ENCODE peak calls at places on chromosomes 13 and 19, in six cellular contexts. C is progenitor cell of endocrine pancreas; K is endothelial cell; X is stomach; J is cardiac muscle cell; F is CD8-positive, alpha-beta T cell. B is an unnamed sample.

GRCh38 chr13:69928262-69928661 is 179.4 kb upstream of the ATXN8OS start:
- DNase-seq in C (no peak), F (no peak), X (no peak), J (no peak), K (no peak), B (no peak)

GRCh38 chr13:73477441-73477840 is 418.6 kb downstream of the KLF5 start:
- DNase-seq in J (no peak), X (no peak), K (no peak), F (no peak), C (no peak), B (no peak)

GRCh38 chr19:43575955-43576451 is 402 bp downstream of the PINLYP start:
- DNase-seq in C (no peak), J (no peak), F (no peak), X (no peak), K (no peak), B (no peak)

GRCh38 chr19:41910240-41910991 is 17.8 kb downstream of the ERFL start:
- DNase-seq in J (no peak), K (no peak), F (no peak), C (no peak), X (no peak), B (no peak)

GRCh38 chr19:3398114-3398899 is 31.9 kb downstream of the NFIC start:
- DNase-seq in J (peak; percentile 58), X (peak; percentile 83), F (no peak), K (no peak), C (no peak), B (peak; percentile 21)

GRCh38 chr13:71587778-71588177 is 279.2 kb downstream of the DACH1 start:
- DNase-seq in K (no peak), F (no peak), J (no peak), C (no peak), X (no peak), B (no peak)

GRCh38 chr19:6519289-6519688 is 11.5 kb upstream of the TNFSF9 start:
- DNase-seq in K (no peak), X (no peak), C (no peak), F (no peak), J (no peak), B (no peak)

GRCh38 chr19:58570770-58571574 is 2.2 kb downstream of the MZF1 start:
- DNase-seq in F (peak; percentile 10), J (no peak), X (no peak), C (no peak), K (no peak), B (no peak)

GRCh38 chr19:28497137-28497536 is 715.8 kb downstream of the UQCRFS1 start:
- DNase-seq in J (no peak), K (no peak), C (no peak), F (no peak), X (no peak), B (no peak)

GRCh38 chr19:30450101-30450500 is 77.9 kb downstream of the ZNF536 start:
- DNase-seq in X (no peak), C (no peak), J (peak; percentile 2), K (peak; percentile 69), F (no peak), B (peak; percentile 23)

GRCh38 chr19:55352040-55352439 is 2.5 kb downstream of the COX6B2 start:
- DNase-seq in K (no peak), J (no peak), C (no peak), F (peak; percentile 37), X (no peak), B (no peak)

GRCh38 chr13:101452519-101453485 is at the start of gene ITGBL1:
- DNase-seq in X (no peak), F (no peak), C (no peak), J (no peak), K (no peak), B (no peak)

GRCh38 chr19:58558623-58559274 is 338 bp upstream of the UBE2M start:
- DNase-seq in F (peak; percentile 100), X (peak; percentile 99), C (peak; percentile 99), J (peak; percentile 99), K (peak; percentile 100), B (peak; percentile 100)

GRCh38 chr13:113448885-113449692 is 4.2 kb downstream of the ADPRHL1 start:
- DNase-seq in X (peak; percentile 86), F (peak; percentile 70), J (no peak), K (no peak), C (no peak), B (no peak)

GRCh38 chr13:32538234-32538620 is 368 bp downstream of the N4BP2L2 start:
- DNase-seq in K (peak; percentile 19), C (peak; percentile 27), F (no peak), X (peak; percentile 63), J (peak; percentile 65), B (peak; percentile 33)

GRCh38 chr13:111093634-111094033 is 21.5 kb upstream of the ARHGEF7 start:
- DNase-seq in X (no peak), F (no peak), C (no peak), J (no peak), K (no peak), B (no peak)

GRCh38 chr13:31051999-31052398 is 109.7 kb downstream of the HSPH1 start:
- DNase-seq in F (no peak), X (no peak), C (no peak), J (no peak), K (peak; percentile 19), B (no peak)

GRCh38 chr13:31049083-31049482 is 112.6 kb downstream of the HSPH1 start:
- DNase-seq in J (no peak), F (no peak), C (no peak), X (no peak), K (no peak), B (no peak)

GRCh38 chr13:31049833-31050232 is 111.9 kb downstream of the HSPH1 start:
- DNase-seq in K (no peak), X (no peak), J (no peak), C (no peak), F (no peak), B (no peak)

GRCh38 chr13:31052478-31052877 is 109.2 kb downstream of the HSPH1 start:
- DNase-seq in J (no peak), X (no peak), F (no peak), C (no peak), K (no peak), B (no peak)

GRCh38 chr13:31050486-31051400 is 111.0 kb downstream of the HSPH1 start:
- DNase-seq in F (no peak), J (no peak), X (no peak), K (no peak), C (no peak), B (no peak)
- TF ChIP-seq CTCF in F (no peak), J (peak; percentile 36), X (no peak), K (no peak), C (peak; percentile 34), B (peak; percentile 22)

DNA sequence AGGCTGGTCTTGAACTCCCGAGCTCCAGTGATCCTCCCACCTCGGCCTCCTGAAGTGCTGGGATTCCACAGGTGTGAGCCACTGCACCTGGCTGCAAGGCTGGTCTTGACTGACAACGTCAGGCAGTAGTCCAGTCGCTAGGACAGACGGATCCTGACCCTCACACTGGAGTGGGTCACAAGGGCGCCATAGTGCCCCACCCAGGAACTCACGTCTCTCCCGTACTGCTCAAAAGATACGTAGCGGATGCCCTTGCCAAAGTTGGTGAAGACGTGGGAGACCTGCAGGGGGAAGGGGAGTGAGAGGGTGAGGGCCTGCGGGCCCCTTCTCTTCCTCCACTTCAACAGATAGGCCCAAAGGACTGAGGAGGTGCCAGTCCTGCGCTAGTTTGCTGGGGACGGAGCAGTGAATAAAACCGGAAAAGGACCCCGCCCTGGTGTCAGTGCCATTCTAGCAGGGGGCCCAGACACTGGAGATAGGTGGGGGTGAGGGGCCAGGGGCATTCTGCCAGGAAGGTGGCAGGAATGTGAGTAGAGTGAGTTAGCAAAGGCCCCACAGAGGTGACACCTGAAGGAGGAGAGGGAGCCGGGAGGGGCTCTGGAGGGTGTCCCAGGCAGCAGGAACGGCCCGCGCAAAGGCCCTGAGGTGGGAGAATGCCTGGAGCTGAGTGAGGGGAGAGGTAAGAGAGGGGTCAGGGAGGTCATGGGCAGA is 11.9 kb downstream of the MRPS12 start:
- DNase-seq in X (no peak), J (no peak), C (no peak), F (no peak), K (no peak), B (no peak)
- TF ChIP-seq CTCF in X (no peak), J (no peak), C (no peak), F (no peak), K (no peak), B (no peak)

DNA sequence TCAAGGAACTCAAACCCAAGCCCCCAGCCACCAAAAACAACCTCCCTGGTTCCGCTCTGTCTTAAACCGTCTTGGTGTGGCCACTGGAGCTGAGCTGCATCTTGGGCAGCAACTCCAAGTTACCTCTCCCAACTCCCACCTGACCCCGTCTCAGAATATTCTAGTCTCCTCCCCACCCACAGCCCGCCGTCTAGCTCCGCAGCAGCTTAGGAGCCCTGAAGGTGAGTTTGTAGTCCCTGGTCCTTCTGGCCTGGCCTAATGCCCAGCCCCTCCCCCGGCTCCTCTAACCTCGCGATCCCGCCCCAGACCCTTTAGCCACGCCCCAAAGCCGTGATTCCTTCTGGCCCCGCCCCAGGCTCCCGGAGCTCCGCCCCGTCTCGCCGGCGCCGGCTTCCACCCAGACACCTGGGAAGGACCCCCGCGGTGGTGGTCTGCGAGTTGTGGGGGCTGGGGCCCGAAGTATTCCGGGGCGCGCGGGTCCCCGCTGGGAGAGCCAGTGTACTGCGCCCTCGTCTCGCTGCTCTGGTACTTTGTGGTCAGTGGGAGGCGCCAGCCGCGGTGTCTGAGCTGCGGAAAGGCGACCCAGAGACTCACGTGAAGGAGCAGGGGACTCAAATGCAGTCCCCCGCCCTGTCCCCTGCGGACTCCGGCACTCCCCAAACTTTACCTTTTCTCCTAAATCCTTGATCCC is 2.5 kb upstream of the LHB start:
- DNase-seq in X (peak; percentile 83), J (peak; percentile 81), C (no peak), F (peak; percentile 53), K (peak; percentile 71), B (peak; percentile 57)
- TF ChIP-seq CTCF in X (no peak), J (no peak), C (peak; percentile 27), F (no peak), K (no peak), B (no peak)

GRCh38 chr19:33767898-33768413 is 28.7 kb upstream of the KCTD15 start:
- DNase-seq in F (no peak), X (no peak), K (peak; percentile 91), J (peak; percentile 88), C (peak; percentile 84), B (peak; percentile 98)
- TF ChIP-seq CTCF in F (no peak), X (no peak), K (no peak), J (peak; percentile 31), C (peak; percentile 63), B (peak; percentile 56)